ENCODE peak calls at places on chromosomes 13 and 19, in four cellular contexts. W, P, V and U are unnamed samples.

GRCh38 chr13:64900039-64900438 is 2330.1 kb downstream of the PCDH9 start:
- DNase-seq in V (no peak), P (no peak), W (no peak), U (no peak)

GRCh38 chr13:33183431-33184130 is 102.0 kb downstream of the STARD13 start:
- DNase-seq in P (no peak), W (no peak), V (no peak), U (no peak)

GRCh38 chr13:47250141-47250540 is 353.3 kb upstream of the HTR2A start:
- DNase-seq in W (no peak), P (no peak), V (peak; percentile 71), U (no peak)

GRCh38 chr19:19451429-19452240 is 46.2 kb downstream of the GATAD2A start:
- DNase-seq in P (no peak), W (no peak), V (no peak), U (no peak)

GRCh38 chr13:65656740-65657329 is 1573.3 kb downstream of the PCDH9 start:
- DNase-seq in W (no peak), P (no peak), V (peak; percentile 37), U (no peak)

GRCh38 chr13:94333131-94333820 is 146.2 kb downstream of the DCT start:
- DNase-seq in W (no peak), V (no peak), P (no peak), U (no peak)

GRCh38 chr13:109255457-109255856 is 530.9 kb downstream of the IRS2 start:
- DNase-seq in P (no peak), W (no peak), V (no peak), U (no peak)

GRCh38 chr19:12611361-12611699 is 610 bp downstream of the ZNF791 start:
- DNase-seq in W (peak; percentile 45), P (peak; percentile 81), V (peak; percentile 81), U (peak; percentile 82)

GRCh38 chr13:112679381-112679780 is 10.5 kb upstream of the ATP11A start:
- DNase-seq in W (no peak), P (no peak), V (no peak), U (no peak)

GRCh38 chr13:76711515-76712182 is 174.6 kb downstream of the KCTD12 start:
- DNase-seq in V (peak; percentile 46), P (no peak), W (no peak), U (no peak)

GRCh38 chr13:28574617-28575142 is 79.8 kb upstream of the FLT1 start:
- DNase-seq in W (peak; percentile 95), P (no peak), V (peak; percentile 95), U (no peak)

GRCh38 chr19:3743486-3743885 is 18.0 kb downstream of the APBA3 start:
- DNase-seq in P (no peak), V (no peak), W (no peak), U (no peak)
- TF ChIP-seq EZH2phosphoT487 in P (no peak), V (no peak), W (no peak), U (no peak)

GRCh38 chr19:34835952-34836351 is 62.9 kb upstream of the ZNF599 start:
- DNase-seq in V (no peak), P (no peak), W (no peak), U (no peak)

GRCh38 chr19:34834513-34834912 is 61.5 kb upstream of the ZNF599 start:
- DNase-seq in P (no peak), W (no peak), V (no peak), U (no peak)

GRCh38 chr19:34831714-34832113 is 58.7 kb upstream of the ZNF599 start:
- DNase-seq in W (no peak), P (no peak), V (no peak), U (no peak)

GRCh38 chr19:34828156-34828555 is 55.1 kb upstream of the ZNF599 start:
- DNase-seq in W (no peak), V (no peak), P (no peak), U (no peak)

DNA sequence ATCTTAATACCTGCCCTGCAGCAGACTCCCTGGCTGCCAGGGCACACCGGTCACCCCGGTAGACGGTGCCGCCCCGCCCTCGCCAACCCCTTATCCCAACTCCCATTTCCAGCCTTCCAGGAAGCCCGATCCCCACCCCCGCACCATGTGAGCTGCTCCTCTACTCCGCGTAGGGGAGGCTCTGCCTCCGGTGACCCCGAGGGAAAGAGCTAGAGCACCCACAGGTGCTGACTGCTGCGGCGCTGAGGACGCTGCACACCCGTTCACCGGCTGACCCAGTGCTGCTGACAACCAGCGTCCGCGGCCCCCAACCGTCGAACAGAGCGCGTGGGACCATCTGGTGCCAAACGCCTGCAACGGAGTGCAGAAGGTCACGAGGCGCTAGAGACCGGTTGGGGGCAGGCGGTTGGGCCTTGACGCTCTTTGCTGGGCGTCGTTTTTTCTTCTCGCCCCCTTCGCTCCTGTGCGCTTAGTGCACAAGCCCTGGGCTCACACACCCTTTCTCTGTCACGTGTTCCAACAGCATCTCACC is 59.6 kb upstream of the ZNF599 start:
- DNase-seq in P (no peak), W (no peak), V (no peak), U (no peak)
- H2AFZ ChIP-seq in P (no peak overlapping the region), W (no peak overlapping the region), V (no peak overlapping the region), U (no peak overlapping the region)

GRCh38 chr19:49855277-49855675 is 4.3 kb downstream of the PTOV1 start:
- DNase-seq in V (no peak), P (no peak), W (no peak), U (no peak)

GRCh38 chr19:49854861-49855263 is 3.9 kb downstream of the PTOV1 start:
- DNase-seq in V (no peak), W (no peak), P (no peak), U (no peak)

GRCh38 chr19:49852631-49853126 is 1.7 kb downstream of the PTOV1 start:
- DNase-seq in V (no peak), P (no peak), W (no peak), U (no peak)

GRCh38 chr19:49855676-49856573 is 5.0 kb downstream of the PTOV1 start:
- DNase-seq in W (no peak), V (peak; percentile 24), P (peak; percentile 39), U (no peak)

DNA sequence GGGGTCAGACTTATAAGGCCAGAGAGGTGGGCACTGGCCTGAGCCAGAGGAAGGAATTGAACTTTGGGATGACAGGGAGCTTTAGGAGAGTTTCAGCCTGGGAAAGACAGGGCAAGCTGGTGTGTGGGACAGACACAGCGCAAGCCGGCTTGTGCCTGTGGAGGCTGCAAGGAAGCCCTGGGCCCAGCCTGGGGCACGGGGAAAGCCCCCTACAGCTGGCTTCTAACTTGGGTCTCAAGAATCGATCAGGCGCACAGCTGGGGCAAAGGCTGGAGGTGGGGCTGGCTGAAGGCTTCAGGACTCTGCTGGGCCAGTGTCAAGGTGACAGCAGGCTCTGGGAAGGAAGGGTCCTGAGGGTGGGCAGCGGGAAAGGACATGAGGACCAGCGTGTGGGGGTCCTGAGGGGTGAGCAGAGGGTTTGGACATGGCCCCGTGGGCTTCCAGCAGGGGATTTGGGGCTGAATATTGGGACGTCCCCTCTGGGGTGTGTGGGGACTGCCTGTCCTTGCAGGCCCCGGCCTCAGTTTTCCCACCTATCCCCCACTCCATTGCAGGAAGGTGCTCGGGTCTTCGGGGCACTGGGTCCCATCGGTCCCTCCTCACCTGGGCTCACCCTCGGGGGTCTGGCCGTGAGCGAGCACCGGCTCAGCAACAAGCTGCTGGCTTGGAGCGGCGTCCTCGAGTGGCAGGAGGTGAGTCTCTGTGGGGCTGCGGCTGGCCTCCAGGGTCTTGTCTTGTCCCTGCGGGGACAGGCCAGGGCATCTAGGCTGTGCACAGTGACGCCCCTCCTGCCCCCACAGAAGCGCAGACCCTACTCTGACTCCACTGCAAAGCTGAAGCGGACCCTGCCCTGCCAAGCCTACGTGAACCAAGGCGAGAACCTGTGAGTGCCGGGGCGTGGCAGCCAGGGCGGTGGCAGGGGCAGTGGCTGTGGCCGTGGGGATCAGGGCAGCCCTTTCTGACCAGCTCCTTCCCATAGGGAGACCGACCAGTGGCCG is 3.2 kb downstream of the PTOV1 start:
- DNase-seq in W (no peak), V (no peak), P (no peak), U (no peak)
- H3K9ac ChIP-seq in W (no peak overlapping the region), V (no peak overlapping the region), P (no peak overlapping the region), U (no peak overlapping the region)

DNA sequence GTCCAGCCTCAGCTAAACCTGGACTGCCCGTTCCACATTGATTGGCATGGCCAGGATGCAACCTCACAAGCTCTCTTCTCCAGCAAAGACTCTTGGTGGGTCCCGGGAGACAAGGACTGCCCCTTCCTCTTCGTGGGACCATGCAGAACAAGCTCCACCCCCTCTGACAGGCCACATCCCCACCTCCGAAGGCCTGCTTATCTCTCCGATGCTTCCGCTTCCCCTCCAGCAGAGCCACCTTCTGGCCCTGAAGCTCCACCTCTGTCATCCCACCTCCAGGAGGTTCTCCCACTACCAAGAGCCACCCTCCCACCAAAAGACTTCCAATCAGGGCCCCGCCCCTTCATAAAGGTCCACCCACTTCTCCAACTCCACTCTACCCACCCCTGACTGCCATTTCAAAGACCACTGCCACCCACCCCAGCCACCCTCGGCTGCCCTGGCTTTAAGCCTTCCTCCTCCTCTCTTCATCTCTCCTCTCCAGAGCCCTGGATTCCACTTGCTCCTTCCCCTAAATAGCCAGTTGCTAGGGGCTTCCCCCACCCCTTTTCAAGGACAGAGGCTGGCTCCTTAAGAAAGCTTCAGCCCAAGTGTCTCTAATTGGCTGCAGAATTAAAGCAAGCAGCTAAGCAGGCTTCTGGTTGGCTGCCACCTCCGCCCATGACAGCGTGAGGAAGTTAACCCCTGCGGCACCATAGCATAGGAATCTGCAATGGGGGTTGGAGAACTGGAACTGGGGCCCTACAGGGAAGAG is 9.9 kb downstream of the LRFN1 start:
- DNase-seq in W (no peak), V (no peak), P (no peak), U (peak; percentile 75)
- TF ChIP-seq EZH2phosphoT487 in W (no peak), V (no peak), P (no peak), U (no peak)

DNA sequence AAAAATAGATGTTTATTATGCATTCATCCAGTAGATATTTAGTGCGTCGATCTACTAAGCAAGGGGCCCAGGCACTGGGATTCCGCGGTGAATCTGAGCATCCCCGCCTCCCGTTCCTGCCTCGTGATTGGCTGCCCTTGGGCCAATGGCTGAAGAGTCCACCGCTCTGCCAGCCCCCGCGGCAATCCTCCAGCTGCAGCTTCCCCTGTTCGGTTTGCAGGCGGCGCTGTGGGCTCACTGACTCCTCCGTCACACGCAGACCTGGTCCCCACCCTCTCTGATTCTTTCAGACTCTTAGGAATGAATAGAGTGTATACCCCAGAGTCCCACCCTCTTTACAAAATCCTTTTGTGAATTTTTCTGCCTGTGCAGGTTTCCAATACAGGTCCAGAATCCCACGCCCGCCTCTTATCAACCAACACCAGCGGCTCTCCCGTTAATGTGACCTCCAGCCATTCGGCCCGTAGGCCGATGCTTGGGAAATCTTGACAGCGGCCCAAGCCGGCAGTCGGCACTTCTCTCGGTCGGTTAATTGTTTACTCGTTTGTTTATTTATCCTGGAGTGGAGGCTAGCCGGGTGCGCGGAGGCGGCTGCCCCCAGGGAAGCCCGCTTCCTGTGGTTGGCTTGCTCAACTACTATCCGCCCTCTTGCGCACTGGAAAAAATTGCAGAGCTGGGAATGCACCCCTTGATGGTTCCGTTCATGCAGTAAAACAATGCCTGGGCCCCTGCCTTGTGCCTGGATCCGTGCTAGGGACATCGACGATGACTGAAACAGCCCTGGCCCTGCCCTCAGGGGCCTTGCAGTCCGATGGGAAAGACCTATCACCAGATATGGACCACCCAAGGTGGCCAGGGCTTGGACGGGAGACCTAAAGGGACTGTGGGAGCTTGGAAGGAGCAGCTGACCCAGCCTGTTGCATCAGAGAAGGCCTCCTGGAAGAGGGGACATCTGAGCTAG is 4.5 kb upstream of the ARHGAP35 start:
- DNase-seq in V (peak; percentile 90), P (peak; percentile 88), W (peak; percentile 79), U (peak; percentile 97)
- H2AFZ ChIP-seq in V (peak overlapping the region; percentile 77), P (no peak overlapping the region), W (peak overlapping the region; percentile 91), U (peak overlapping the region; percentile 66)